ENCODE peak calls at places on chromosomes 4 and X, in five cellular contexts. T is neural progenitor cell, G is lower lobe of right lung, S is HFF-Myc, L is cardiac fibroblast. U is an unnamed sample.

GRCh38 chr4:107034091-107034698 is 1.9 kb downstream of the DKK2 start:
- DNase-seq in T (peak; percentile 84), G (no peak), S (no peak), L (peak; percentile 23), U (no peak)

GRCh38 chr4:25299476-25300203 is 12.9 kb upstream of the ZCCHC4 start:
- DNase-seq in T (no peak), G (peak; percentile 60), S (no peak), L (no peak), U (no peak)

GRCh38 chrX:151714367-151714766 is 1.5 kb upstream of the FATE1 start:
- DNase-seq in T (no peak), G (no peak), S (no peak), L (no peak), U (no peak)

GRCh38 chrX:44842555-44843317 is 1.1 kb upstream of the DUSP21 start:
- DNase-seq in T (no peak), G (no peak), S (no peak), L (no peak), U (no peak)

GRCh38 chr4:108036252-108036651 is 46.6 kb downstream of the HADH start:
- DNase-seq in T (no peak), G (no peak), S (no peak), L (no peak), U (no peak)

GRCh38 chr4:75542824-75543223 is 13.0 kb upstream of the ODAPH start:
- DNase-seq in T (no peak), G (no peak), S (no peak), L (peak; percentile 95), U (peak; percentile 90)

GRCh38 chrX:71954458-71954857 is 43.8 kb downstream of the NHSL2 start:
- DNase-seq in T (no peak), G (no peak), S (no peak), L (no peak), U (no peak)

GRCh38 chr4:53315300-53315699 is 50.6 kb downstream of the SCFD2 start:
- DNase-seq in T (no peak), G (no peak), S (no peak), L (no peak), U (no peak)

GRCh38 chrX:46686003-46686645 is 72.8 kb downstream of the SLC9A7 start:
- DNase-seq in T (peak; percentile 44), G (no peak), S (no peak), L (peak; percentile 65), U (no peak)

GRCh38 chrX:110045421-110045820 is 42.5 kb downstream of the TMEM164 start:
- DNase-seq in T (no peak), G (no peak), S (no peak), L (no peak), U (no peak)

GRCh38 chrX:17405225-17405969 is 30.4 kb downstream of the NHS start:
- DNase-seq in T (no peak), G (no peak), S (no peak), L (peak; percentile 58), U (peak; percentile 82)

GRCh38 chr4:115145393-115146160 is 32.2 kb upstream of the NDST4 start:
- DNase-seq in T (no peak), G (no peak), S (no peak), L (no peak), U (no peak)

GRCh38 chrX:133697656-133698055 is 282.4 kb upstream of the GPC4 start:
- DNase-seq in T (no peak), G (no peak), S (no peak), L (peak; percentile 1), U (no peak)

GRCh38 chr4:151541438-151542071 is 132.6 kb downstream of the FHIP1A start:
- DNase-seq in T (peak; percentile 26), G (no peak), S (peak; percentile 12), L (peak; percentile 86), U (peak; percentile 58)

GRCh38 chr4:178165909-178166308 is 723.7 kb upstream of the AGA start:
- DNase-seq in T (no peak), G (no peak), S (no peak), L (no peak), U (no peak)
- TF ChIP-seq CTCF in T (no peak), G (no peak), S (no peak), L (no peak), U (no peak)

GRCh38 chr4:122854860-122855259 is 28.2 kb downstream of the FGF2 start:
- DNase-seq in T (peak; percentile 17), G (no peak), S (no peak), L (no peak), U (no peak)

GRCh38 chr4:122855491-122855890 is 28.9 kb downstream of the FGF2 start:
- DNase-seq in T (no peak), G (no peak), S (no peak), L (no peak), U (no peak)

GRCh38 chr4:122857160-122857559 is 30.5 kb downstream of the FGF2 start:
- DNase-seq in T (no peak), G (no peak), S (no peak), L (no peak), U (no peak)

GRCh38 chr4:122851568-122851967 is 24.9 kb downstream of the FGF2 start:
- DNase-seq in T (no peak), G (no peak), S (no peak), L (no peak), U (no peak)

GRCh38 chr4:122854444-122854843 is 27.8 kb downstream of the FGF2 start:
- DNase-seq in T (no peak), G (no peak), S (no peak), L (no peak), U (no peak)
- H3K4me3 ChIP-seq in T (no peak overlapping the region), G (peak overlapping the region; percentile 19), S (peak overlapping the region; percentile 3), L (no peak overlapping the region), U (peak overlapping the region; percentile 46)

GRCh38 chr4:64911846-64912245 is 502.6 kb upstream of the TECRL start:
- DNase-seq in T (peak; percentile 52), G (no peak), S (no peak), L (no peak), U (no peak)
- TF ChIP-seq CTCF in T (peak; percentile 58), G (no peak), S (no peak), L (no peak), U (peak; percentile 24)

DNA sequence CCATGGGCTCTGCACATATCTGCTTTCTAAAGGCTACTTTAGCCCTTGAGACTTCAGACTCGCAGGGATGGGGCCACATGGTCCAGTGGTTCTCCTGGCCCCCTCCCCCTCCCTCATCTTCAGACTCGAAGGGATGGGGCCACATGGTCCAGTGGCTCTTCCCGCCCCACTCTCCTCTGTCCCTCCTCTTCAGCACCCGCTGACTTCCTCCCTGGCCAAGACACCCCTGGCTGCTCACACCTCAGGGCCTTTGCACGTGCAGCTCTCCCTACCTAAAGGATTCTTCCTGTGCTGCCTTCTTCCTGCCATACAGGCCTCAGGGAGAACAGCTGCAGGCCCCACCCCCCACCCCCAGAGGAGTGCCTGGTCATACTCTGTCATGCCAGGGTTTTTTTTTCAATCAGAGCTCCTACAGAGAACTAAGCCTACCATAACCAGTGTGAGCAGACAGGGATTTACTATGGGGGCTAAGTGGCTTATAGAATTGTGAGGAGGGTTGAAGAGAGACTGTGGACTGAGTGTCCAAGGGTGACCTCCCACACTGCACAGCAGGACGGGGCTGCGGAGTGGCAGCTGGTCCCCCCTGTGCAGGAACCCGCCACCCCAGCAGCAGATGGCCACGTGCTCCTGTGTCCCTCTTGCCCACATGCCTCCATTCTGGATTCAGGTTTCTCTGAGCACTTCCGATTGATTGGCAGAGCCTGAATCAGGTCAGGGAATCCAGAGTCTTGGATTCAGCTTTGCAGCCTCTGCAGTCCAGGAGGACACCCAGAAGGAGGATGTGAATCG is 6.1 kb upstream of the SPON2 start:
- DNase-seq in T (no peak), G (no peak), S (no peak), L (no peak), U (no peak)
- H3K4me3 ChIP-seq in T (no peak overlapping the region), G (no peak overlapping the region), S (no peak overlapping the region), L (no peak overlapping the region), U (no peak overlapping the region)

U was measured in epithelial cell of proximal tubule.